ENCODE peak calls at places on chromosomes 5 and 9, in ten cellular contexts. A, J, H, O, N, X, M, B, C and G are unnamed samples.

GRCh38 chr9:109745335-109746283 is 34.4 kb upstream of the PALM2AKAP2 start:
- DNase-seq in A (no peak), J (no peak), H (peak; percentile 62), O (no peak), N (peak; percentile 75), X (no peak), M (peak; percentile 85), B (peak; percentile 59), C (peak; percentile 66), G (no peak)

GRCh38 chr9:18255747-18256146 is 218.2 kb upstream of the ADAMTSL1 start:
- DNase-seq in A (no peak), J (no peak), H (no peak), O (no peak), N (no peak), X (no peak), M (peak; percentile 47), B (no peak), C (no peak), G (no peak)

GRCh38 chr5:24817966-24818365 is 173.2 kb upstream of the CDH10 start:
- DNase-seq in A (no peak), J (no peak), H (no peak), O (no peak), N (no peak), X (peak; percentile 51), M (no peak), B (no peak), C (no peak), G (no peak)

GRCh38 chr5:14528926-14529325 is 52.7 kb upstream of the OTULINL start:
- DNase-seq in A (no peak), J (no peak), H (no peak), O (no peak), N (no peak), X (no peak), M (no peak), B (no peak), C (no peak), G (no peak)

GRCh38 chr9:21974542-21975409 is 19.4 kb downstream of the CDKN2A start:
- DNase-seq in A (no peak), J (peak; percentile 28), H (no peak), O (no peak), N (peak; percentile 57), X (peak; percentile 72), M (peak; percentile 78), B (no peak), C (no peak), G (no peak)

GRCh38 chr5:89128097-89128496 is 245.1 kb upstream of the MEF2C start:
- DNase-seq in A (no peak), J (no peak), H (no peak), O (no peak), N (peak; percentile 1), X (no peak), M (peak; percentile 54), B (no peak), C (no peak), G (no peak)

GRCh38 chr9:91914404-91914803 is 35.6 kb downstream of the ROR2 start:
- DNase-seq in A (no peak), J (no peak), H (no peak), O (no peak), N (no peak), X (no peak), M (no peak), B (no peak), C (no peak), G (no peak)

GRCh38 chr5:175849153-175849552 is 22.2 kb upstream of the CPLX2 start:
- DNase-seq in A (no peak), J (no peak), H (peak; percentile 71), O (no peak), N (no peak), X (no peak), M (no peak), B (no peak), C (no peak), G (no peak)

GRCh38 chr5:37005946-37006540 is 129.5 kb downstream of the NIPBL start:
- DNase-seq in A (peak; percentile 31), J (no peak), H (no peak), O (no peak), N (peak; percentile 39), X (peak; percentile 53), M (peak; percentile 58), B (no peak), C (no peak), G (no peak)

GRCh38 chr9:93309889-93310425 is 126.0 kb downstream of the WNK2 start:
- DNase-seq in A (no peak), J (no peak), H (no peak), O (no peak), N (no peak), X (no peak), M (no peak), B (no peak), C (no peak), G (no peak)

GRCh38 chr9:131433302-131433854 is 39.5 kb downstream of the PRRC2B start:
- DNase-seq in A (no peak), J (no peak), H (no peak), O (no peak), N (no peak), X (no peak), M (peak; percentile 24), B (no peak), C (no peak), G (no peak)

GRCh38 chr9:131432050-131432449 is 38.2 kb downstream of the PRRC2B start:
- DNase-seq in A (no peak), J (no peak), H (no peak), O (no peak), N (no peak), X (no peak), M (no peak), B (no peak), C (no peak), G (peak; percentile 88)

GRCh38 chr9:131429121-131430012 is 35.5 kb downstream of the PRRC2B start:
- DNase-seq in A (no peak), J (no peak), H (no peak), O (no peak), N (peak; percentile 19), X (no peak), M (no peak), B (no peak), C (no peak), G (no peak)

GRCh38 chr9:131434673-131435072 is 40.8 kb downstream of the PRRC2B start:
- DNase-seq in A (no peak), J (no peak), H (no peak), O (no peak), N (no peak), X (no peak), M (no peak), B (no peak), C (no peak), G (no peak)

GRCh38 chr9:131432597-131433301 is 38.9 kb downstream of the PRRC2B start:
- DNase-seq in A (no peak), J (no peak), H (no peak), O (no peak), N (peak; percentile 97), X (no peak), M (peak; percentile 94), B (no peak), C (no peak), G (no peak)
- H3K27ac ChIP-seq in A (peak overlapping the region; percentile 5), J (no peak overlapping the region), H (no peak overlapping the region), O (peak overlapping the region; percentile 4), N (peak overlapping the region; percentile 75), X (no peak overlapping the region), M (peak overlapping the region; percentile 82), B (peak overlapping the region; percentile 39), C (no peak overlapping the region), G (peak overlapping the region; percentile 18)

DNA sequence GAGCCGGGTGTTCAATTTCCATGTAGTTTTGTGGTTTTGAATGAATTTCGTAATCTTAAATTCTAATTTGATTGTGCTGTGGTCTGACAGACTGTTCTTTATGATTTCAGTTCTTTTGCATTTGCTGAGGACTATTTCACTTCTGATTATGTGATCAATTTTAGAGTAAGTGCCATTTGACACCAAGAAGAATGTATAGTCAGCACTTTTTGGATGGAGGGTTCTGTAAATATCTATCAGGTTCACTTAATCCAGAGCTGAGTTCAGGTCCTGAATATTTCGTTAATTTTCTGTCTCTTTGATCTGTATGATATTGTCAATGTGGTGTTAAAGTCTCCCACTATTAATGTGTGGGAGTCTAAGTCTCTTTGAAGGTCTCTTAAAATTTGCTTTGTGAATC is 944.9 kb downstream of the TLE4 start:
- DNase-seq in A (no peak), J (no peak), H (no peak), O (no peak), N (no peak), X (no peak), M (no peak), B (no peak), C (no peak), G (no peak)
- H3K27ac ChIP-seq in A (no peak overlapping the region), J (no peak overlapping the region), H (no peak overlapping the region), O (no peak overlapping the region), N (no peak overlapping the region), X (no peak overlapping the region), M (no peak overlapping the region), B (no peak overlapping the region), C (no peak overlapping the region), G (no peak overlapping the region)

GRCh38 chr5:128408622-128409021 is 129.4 kb downstream of the FBN2 start:
- DNase-seq in A (no peak), J (no peak), H (no peak), O (no peak), N (peak; percentile 23), X (no peak), M (no peak), B (no peak), C (no peak), G (no peak)
- H3K27ac ChIP-seq in A (no peak overlapping the region), J (no peak overlapping the region), H (no peak overlapping the region), O (no peak overlapping the region), N (no peak overlapping the region), X (no peak overlapping the region), M (no peak overlapping the region), B (peak overlapping the region; percentile 20), C (no peak overlapping the region), G (no peak overlapping the region)

GRCh38 chr9:82552784-82553183 is 510.2 kb downstream of the RASEF start:
- DNase-seq in A (no peak), J (no peak), H (no peak), O (no peak), N (no peak), X (no peak), M (no peak), B (no peak), C (no peak), G (no peak)

GRCh38 chr9:82558855-82559615 is 503.9 kb downstream of the RASEF start:
- DNase-seq in A (no peak), J (no peak), H (peak; percentile 66), O (no peak), N (peak; percentile 75), X (no peak), M (peak; percentile 18), B (no peak), C (no peak), G (no peak)

GRCh38 chr9:82553654-82554366 is 509.1 kb downstream of the RASEF start:
- DNase-seq in A (no peak), J (no peak), H (no peak), O (no peak), N (peak; percentile 5), X (no peak), M (peak; percentile 23), B (no peak), C (no peak), G (peak; percentile 23)

GRCh38 chr9:82554381-82554780 is 508.6 kb downstream of the RASEF start:
- DNase-seq in A (no peak), J (no peak), H (no peak), O (no peak), N (no peak), X (no peak), M (no peak), B (no peak), C (no peak), G (no peak)

DNA sequence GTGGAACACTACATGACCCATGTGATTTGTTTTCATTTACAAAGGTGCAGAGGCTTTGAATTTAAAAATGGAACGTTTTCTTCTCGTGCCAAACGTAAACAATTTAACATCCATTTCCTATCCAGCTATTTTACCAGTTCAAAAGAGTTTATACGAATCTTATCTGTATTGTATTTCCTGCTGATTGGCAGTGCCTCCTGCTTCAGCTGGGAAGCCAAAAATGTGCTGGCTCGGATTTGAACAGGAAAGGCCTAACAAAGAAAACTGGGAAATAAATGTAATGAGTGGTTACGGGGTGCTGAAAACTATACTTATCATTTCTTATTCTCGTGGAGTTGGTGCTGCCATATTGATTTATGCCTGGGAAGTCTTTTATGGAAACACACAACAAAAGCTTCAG is 507.5 kb downstream of the RASEF start:
- DNase-seq in A (no peak), J (no peak), H (no peak), O (no peak), N (no peak), X (no peak), M (no peak), B (peak; percentile 20), C (no peak), G (no peak)
- H3K27ac ChIP-seq in A (no peak overlapping the region), J (no peak overlapping the region), H (peak overlapping the region; percentile 55), O (no peak overlapping the region), N (no peak overlapping the region), X (no peak overlapping the region), M (no peak overlapping the region), B (peak overlapping the region; percentile 15), C (no peak overlapping the region), G (no peak overlapping the region)